ENCODE peak calls at places on chromosomes 3 and 15, in five cellular contexts. One of them, this sample, is unnamed.

GRCh38 chr3:425094-425493 is 228.5 kb downstream of the CHL1 start:
- DNase-seq in GM23248: no peak
- DNase-seq in stimulated activated CD4-positive, alpha-beta T cell treated with anti-CD3 and anti-CD28 coated beads, Interleukin-2, amount 100 ng/mL, for 48 hours: no peak
- DNase-seq in NCI-H345: no peak
- DNase-seq in tibial nerve: no peak
- DNase-seq in this sample: no peak

GRCh38 chr15:70569718-70570231 is 193.6 kb downstream of the UACA start:
- DNase-seq in GM23248: no peak
- DNase-seq in stimulated activated CD4-positive, alpha-beta T cell treated with anti-CD3 and anti-CD28 coated beads, Interleukin-2, amount 100 ng/mL, for 48 hours: no peak
- DNase-seq in NCI-H345: no peak
- DNase-seq in tibial nerve: no peak
- DNase-seq in this sample: no peak

GRCh38 chr15:78619022-78619950 is 1.5 kb downstream of the CHRNA3 start:
- DNase-seq in GM23248: no peak
- DNase-seq in stimulated activated CD4-positive, alpha-beta T cell treated with anti-CD3 and anti-CD28 coated beads, Interleukin-2, amount 100 ng/mL, for 48 hours: no peak
- DNase-seq in NCI-H345: no peak
- DNase-seq in tibial nerve: no peak
- DNase-seq in this sample: no peak

GRCh38 chr3:71065764-71066013 is 517.8 kb downstream of the FOXP1 start:
- DNase-seq in GM23248: no peak
- DNase-seq in stimulated activated CD4-positive, alpha-beta T cell treated with anti-CD3 and anti-CD28 coated beads, Interleukin-2, amount 100 ng/mL, for 48 hours: no peak
- DNase-seq in NCI-H345: no peak
- DNase-seq in tibial nerve: no peak
- DNase-seq in this sample: no peak

GRCh38 chr3:12556243-12556722 is 604 bp upstream of the MKRN2 start:
- DNase-seq in GM23248: no peak
- DNase-seq in stimulated activated CD4-positive, alpha-beta T cell treated with anti-CD3 and anti-CD28 coated beads, Interleukin-2, amount 100 ng/mL, for 48 hours: no peak
- DNase-seq in NCI-H345: no peak
- DNase-seq in tibial nerve: no peak
- DNase-seq in this sample: no peak

GRCh38 chr3:59118928-59119327 is 69.1 kb upstream of the CFAP20DC start:
- DNase-seq in GM23248: no peak
- DNase-seq in stimulated activated CD4-positive, alpha-beta T cell treated with anti-CD3 and anti-CD28 coated beads, Interleukin-2, amount 100 ng/mL, for 48 hours: no peak
- DNase-seq in NCI-H345: no peak
- DNase-seq in tibial nerve: no peak
- DNase-seq in this sample: no peak

GRCh38 chr3:55486101-55486856 is 827 bp downstream of the WNT5A start:
- DNase-seq in GM23248: peak
- DNase-seq in stimulated activated CD4-positive, alpha-beta T cell treated with anti-CD3 and anti-CD28 coated beads, Interleukin-2, amount 100 ng/mL, for 48 hours: no peak
- DNase-seq in NCI-H345: peak
- DNase-seq in tibial nerve: peak
- DNase-seq in this sample: no peak

GRCh38 chr15:74917676-74918075 is 11.0 kb upstream of the FAM219B start:
- DNase-seq in GM23248: no peak
- DNase-seq in stimulated activated CD4-positive, alpha-beta T cell treated with anti-CD3 and anti-CD28 coated beads, Interleukin-2, amount 100 ng/mL, for 48 hours: no peak
- DNase-seq in NCI-H345: no peak
- DNase-seq in tibial nerve: no peak
- DNase-seq in this sample: no peak

GRCh38 chr3:104952160-104952559 is 414.5 kb upstream of the ALCAM start:
- DNase-seq in GM23248: peak
- DNase-seq in stimulated activated CD4-positive, alpha-beta T cell treated with anti-CD3 and anti-CD28 coated beads, Interleukin-2, amount 100 ng/mL, for 48 hours: no peak
- DNase-seq in NCI-H345: no peak
- DNase-seq in tibial nerve: no peak
- DNase-seq in this sample: no peak

GRCh38 chr15:63405683-63406456 is 24.2 kb upstream of the CA12 start:
- DNase-seq in GM23248: no peak
- DNase-seq in stimulated activated CD4-positive, alpha-beta T cell treated with anti-CD3 and anti-CD28 coated beads, Interleukin-2, amount 100 ng/mL, for 48 hours: no peak
- DNase-seq in NCI-H345: no peak
- DNase-seq in tibial nerve: no peak
- DNase-seq in this sample: no peak

GRCh38 chr3:20698896-20699295 is 512.9 kb upstream of the SGO1 start:
- DNase-seq in GM23248: no peak
- DNase-seq in stimulated activated CD4-positive, alpha-beta T cell treated with anti-CD3 and anti-CD28 coated beads, Interleukin-2, amount 100 ng/mL, for 48 hours: no peak
- DNase-seq in NCI-H345: no peak
- DNase-seq in tibial nerve: no peak
- DNase-seq in this sample: no peak

GRCh38 chr3:73009008-73009407 is 12.4 kb downstream of the PPP4R2 start:
- DNase-seq in GM23248: no peak
- DNase-seq in stimulated activated CD4-positive, alpha-beta T cell treated with anti-CD3 and anti-CD28 coated beads, Interleukin-2, amount 100 ng/mL, for 48 hours: no peak
- DNase-seq in NCI-H345: no peak
- DNase-seq in tibial nerve: no peak
- DNase-seq in this sample: no peak

GRCh38 chr15:70185251-70185711 is 87.6 kb upstream of the TLE3 start:
- DNase-seq in GM23248: no peak
- DNase-seq in stimulated activated CD4-positive, alpha-beta T cell treated with anti-CD3 and anti-CD28 coated beads, Interleukin-2, amount 100 ng/mL, for 48 hours: no peak
- DNase-seq in NCI-H345: no peak
- DNase-seq in tibial nerve: no peak
- DNase-seq in this sample: no peak

GRCh38 chr15:87547470-87548181 is 708.9 kb downstream of the NTRK3 start:
- DNase-seq in GM23248: peak
- DNase-seq in stimulated activated CD4-positive, alpha-beta T cell treated with anti-CD3 and anti-CD28 coated beads, Interleukin-2, amount 100 ng/mL, for 48 hours: no peak
- DNase-seq in NCI-H345: no peak
- DNase-seq in tibial nerve: no peak
- DNase-seq in this sample: no peak

GRCh38 chr3:49654176-49654825 is 19.9 kb upstream of the APEH start:
- DNase-seq in GM23248: no peak
- DNase-seq in stimulated activated CD4-positive, alpha-beta T cell treated with anti-CD3 and anti-CD28 coated beads, Interleukin-2, amount 100 ng/mL, for 48 hours: no peak
- DNase-seq in NCI-H345: no peak
- DNase-seq in tibial nerve: no peak
- DNase-seq in this sample: no peak

GRCh38 chr15:65249641-65250040 is 37.0 kb downstream of the PARP16 start:
- DNase-seq in GM23248: no peak
- DNase-seq in stimulated activated CD4-positive, alpha-beta T cell treated with anti-CD3 and anti-CD28 coated beads, Interleukin-2, amount 100 ng/mL, for 48 hours: peak
- DNase-seq in NCI-H345: no peak
- DNase-seq in tibial nerve: no peak
- DNase-seq in this sample: no peak

GRCh38 chr3:137065381-137065780 is 107.6 kb downstream of the IL20RB start:
- DNase-seq in GM23248: no peak
- DNase-seq in stimulated activated CD4-positive, alpha-beta T cell treated with anti-CD3 and anti-CD28 coated beads, Interleukin-2, amount 100 ng/mL, for 48 hours: no peak
- DNase-seq in NCI-H345: no peak
- DNase-seq in tibial nerve: no peak
- DNase-seq in this sample: no peak

GRCh38 chr3:173465112-173465511 is 67.6 kb downstream of the NLGN1 start:
- DNase-seq in GM23248: peak
- DNase-seq in stimulated activated CD4-positive, alpha-beta T cell treated with anti-CD3 and anti-CD28 coated beads, Interleukin-2, amount 100 ng/mL, for 48 hours: no peak
- DNase-seq in NCI-H345: no peak
- DNase-seq in tibial nerve: no peak
- DNase-seq in this sample: no peak

GRCh38 chr3:151008699-151009098 is 36.2 kb upstream of the CLRN1 start:
- DNase-seq in GM23248: peak
- DNase-seq in stimulated activated CD4-positive, alpha-beta T cell treated with anti-CD3 and anti-CD28 coated beads, Interleukin-2, amount 100 ng/mL, for 48 hours: no peak
- DNase-seq in NCI-H345: no peak
- DNase-seq in tibial nerve: no peak
- DNase-seq in this sample: no peak

GRCh38 chr3:125313060-125313635 is 62.0 kb downstream of the ZNF148 start:
- DNase-seq in GM23248: peak
- DNase-seq in stimulated activated CD4-positive, alpha-beta T cell treated with anti-CD3 and anti-CD28 coated beads, Interleukin-2, amount 100 ng/mL, for 48 hours: no peak
- DNase-seq in NCI-H345: no peak
- DNase-seq in tibial nerve: no peak
- DNase-seq in this sample: no peak

GRCh38 chr15:79243723-79244122 is 38.8 kb upstream of the ANKRD34C start:
- DNase-seq in GM23248: peak
- DNase-seq in stimulated activated CD4-positive, alpha-beta T cell treated with anti-CD3 and anti-CD28 coated beads, Interleukin-2, amount 100 ng/mL, for 48 hours: no peak
- DNase-seq in NCI-H345: no peak
- DNase-seq in tibial nerve: no peak
- DNase-seq in this sample: no peak

GRCh38 chr3:155424041-155424605 is 130.6 kb upstream of the STRIT1 start:
- DNase-seq in GM23248: no peak
- DNase-seq in stimulated activated CD4-positive, alpha-beta T cell treated with anti-CD3 and anti-CD28 coated beads, Interleukin-2, amount 100 ng/mL, for 48 hours: no peak
- DNase-seq in NCI-H345: no peak
- DNase-seq in tibial nerve: no peak
- DNase-seq in this sample: no peak

GRCh38 chr3:38581774-38582173 is 67.7 kb downstream of the SCN5A start:
- DNase-seq in GM23248: no peak
- DNase-seq in stimulated activated CD4-positive, alpha-beta T cell treated with anti-CD3 and anti-CD28 coated beads, Interleukin-2, amount 100 ng/mL, for 48 hours: no peak
- DNase-seq in NCI-H345: no peak
- DNase-seq in tibial nerve: no peak
- DNase-seq in this sample: no peak

GRCh38 chr3:188380252-188380651 is 226.3 kb downstream of the LPP start:
- DNase-seq in GM23248: no peak
- DNase-seq in stimulated activated CD4-positive, alpha-beta T cell treated with anti-CD3 and anti-CD28 coated beads, Interleukin-2, amount 100 ng/mL, for 48 hours: no peak
- DNase-seq in NCI-H345: no peak
- DNase-seq in tibial nerve: no peak
- DNase-seq in this sample: no peak

GRCh38 chr3:197490098-197490497 is 65.7 kb downstream of the BDH1 start:
- DNase-seq in GM23248: peak
- DNase-seq in stimulated activated CD4-positive, alpha-beta T cell treated with anti-CD3 and anti-CD28 coated beads, Interleukin-2, amount 100 ng/mL, for 48 hours: no peak
- DNase-seq in NCI-H345: no peak
- DNase-seq in tibial nerve: no peak
- DNase-seq in this sample: no peak

GRCh38 chr15:45377630-45378148 is 655 bp downstream of the GATM start:
- DNase-seq in GM23248: peak
- DNase-seq in stimulated activated CD4-positive, alpha-beta T cell treated with anti-CD3 and anti-CD28 coated beads, Interleukin-2, amount 100 ng/mL, for 48 hours: no peak
- DNase-seq in NCI-H345: peak
- DNase-seq in tibial nerve: peak
- DNase-seq in this sample: no peak

GRCh38 chr15:76972420-76973361 is 22.2 kb upstream of the PSTPIP1 start:
- DNase-seq in GM23248: peak
- DNase-seq in stimulated activated CD4-positive, alpha-beta T cell treated with anti-CD3 and anti-CD28 coated beads, Interleukin-2, amount 100 ng/mL, for 48 hours: no peak
- DNase-seq in NCI-H345: no peak
- DNase-seq in tibial nerve: no peak
- DNase-seq in this sample: no peak

GRCh38 chr3:174216948-174217718 is 642.0 kb upstream of the NAALADL2 start:
- DNase-seq in GM23248: no peak
- DNase-seq in stimulated activated CD4-positive, alpha-beta T cell treated with anti-CD3 and anti-CD28 coated beads, Interleukin-2, amount 100 ng/mL, for 48 hours: no peak
- DNase-seq in NCI-H345: no peak
- DNase-seq in tibial nerve: no peak
- DNase-seq in this sample: no peak

GRCh38 chr15:100898661-100899462 is 19.2 kb downstream of the ALDH1A3 start:
- DNase-seq in GM23248: no peak
- DNase-seq in stimulated activated CD4-positive, alpha-beta T cell treated with anti-CD3 and anti-CD28 coated beads, Interleukin-2, amount 100 ng/mL, for 48 hours: no peak
- DNase-seq in NCI-H345: no peak
- DNase-seq in tibial nerve: no peak
- DNase-seq in this sample: no peak

GRCh38 chr15:91522609-91523332 is 330.7 kb upstream of the SLCO3A1 start:
- DNase-seq in GM23248: peak
- DNase-seq in stimulated activated CD4-positive, alpha-beta T cell treated with anti-CD3 and anti-CD28 coated beads, Interleukin-2, amount 100 ng/mL, for 48 hours: no peak
- DNase-seq in NCI-H345: no peak
- DNase-seq in tibial nerve: no peak
- DNase-seq in this sample: no peak

GRCh38 chr3:136305879-136306278 is 55.7 kb downstream of the PCCB start:
- DNase-seq in GM23248: peak
- DNase-seq in stimulated activated CD4-positive, alpha-beta T cell treated with anti-CD3 and anti-CD28 coated beads, Interleukin-2, amount 100 ng/mL, for 48 hours: no peak
- DNase-seq in NCI-H345: no peak
- DNase-seq in tibial nerve: no peak
- DNase-seq in this sample: no peak

GRCh38 chr3:194181612-194182011 is 45.7 kb downstream of the HES1 start:
- DNase-seq in GM23248: no peak
- DNase-seq in stimulated activated CD4-positive, alpha-beta T cell treated with anti-CD3 and anti-CD28 coated beads, Interleukin-2, amount 100 ng/mL, for 48 hours: no peak
- DNase-seq in NCI-H345: no peak
- DNase-seq in tibial nerve: no peak
- DNase-seq in this sample: no peak

GRCh38 chr15:83854314-83854713 is 200.4 kb downstream of the ADAMTSL3 start:
- DNase-seq in GM23248: no peak
- DNase-seq in stimulated activated CD4-positive, alpha-beta T cell treated with anti-CD3 and anti-CD28 coated beads, Interleukin-2, amount 100 ng/mL, for 48 hours: no peak
- DNase-seq in NCI-H345: no peak
- DNase-seq in tibial nerve: no peak
- DNase-seq in this sample: no peak

GRCh38 chr15:57720861-57721260 is 14.3 kb downstream of the POLR2M start:
- DNase-seq in GM23248: peak
- DNase-seq in stimulated activated CD4-positive, alpha-beta T cell treated with anti-CD3 and anti-CD28 coated beads, Interleukin-2, amount 100 ng/mL, for 48 hours: no peak
- DNase-seq in NCI-H345: no peak
- DNase-seq in tibial nerve: no peak
- DNase-seq in this sample: no peak

GRCh38 chr15:88258021-88258641 is 1.6 kb upstream of the NTRK3 start:
- DNase-seq in GM23248: peak
- DNase-seq in stimulated activated CD4-positive, alpha-beta T cell treated with anti-CD3 and anti-CD28 coated beads, Interleukin-2, amount 100 ng/mL, for 48 hours: no peak
- DNase-seq in NCI-H345: peak
- DNase-seq in tibial nerve: no peak
- DNase-seq in this sample: no peak

GRCh38 chr15:29631076-29632070 is 190.9 kb downstream of the TJP1 start:
- DNase-seq in GM23248: no peak
- DNase-seq in stimulated activated CD4-positive, alpha-beta T cell treated with anti-CD3 and anti-CD28 coated beads, Interleukin-2, amount 100 ng/mL, for 48 hours: no peak
- DNase-seq in NCI-H345: peak
- DNase-seq in tibial nerve: no peak
- DNase-seq in this sample: no peak

GRCh38 chr3:31407665-31408064 is 125.1 kb upstream of the STT3B start:
- DNase-seq in GM23248: peak
- DNase-seq in stimulated activated CD4-positive, alpha-beta T cell treated with anti-CD3 and anti-CD28 coated beads, Interleukin-2, amount 100 ng/mL, for 48 hours: no peak
- DNase-seq in NCI-H345: no peak
- DNase-seq in tibial nerve: no peak
- DNase-seq in this sample: no peak

GRCh38 chr3:118573922-118574321 is 460.7 kb downstream of the IGSF11 start:
- DNase-seq in GM23248: no peak
- DNase-seq in stimulated activated CD4-positive, alpha-beta T cell treated with anti-CD3 and anti-CD28 coated beads, Interleukin-2, amount 100 ng/mL, for 48 hours: no peak
- DNase-seq in NCI-H345: no peak
- DNase-seq in tibial nerve: no peak
- DNase-seq in this sample: no peak

GRCh38 chr15:32669870-32670623 is 28.5 kb downstream of the SCG5 start:
- DNase-seq in GM23248: peak
- DNase-seq in stimulated activated CD4-positive, alpha-beta T cell treated with anti-CD3 and anti-CD28 coated beads, Interleukin-2, amount 100 ng/mL, for 48 hours: no peak
- DNase-seq in NCI-H345: no peak
- DNase-seq in tibial nerve: peak
- DNase-seq in this sample: no peak

GRCh38 chr15:88785217-88785616 is 18.0 kb upstream of the ACAN start:
- DNase-seq in GM23248: no peak
- DNase-seq in stimulated activated CD4-positive, alpha-beta T cell treated with anti-CD3 and anti-CD28 coated beads, Interleukin-2, amount 100 ng/mL, for 48 hours: no peak
- DNase-seq in NCI-H345: no peak
- DNase-seq in tibial nerve: no peak
- DNase-seq in this sample: no peak

This sample was measured in GOT3.